ENCODE peak calls at places on chromosome X, in four cellular contexts. K is AG04450, T is cardiac fibroblast, H is A673. S is an unnamed sample.

GRCh38 chrX:41958861-41959260 is 35.5 kb upstream of the CASK start:
- DNase-seq in K (no peak), T (no peak), H (no peak), S (no peak)

GRCh38 chrX:12138366-12139313 is at the start of gene FRMPD4:
- DNase-seq in K (no peak), T (peak; percentile 50), H (no peak), S (no peak)

GRCh38 chrX:10240918-10241317 is 84.1 kb downstream of the CLCN4 start:
- DNase-seq in K (peak; percentile 77), T (peak; percentile 86), H (no peak), S (peak; percentile 50)

GRCh38 chrX:7120578-7121219 is 26.8 kb upstream of the STS start:
- DNase-seq in K (no peak), T (peak; percentile 42), H (no peak), S (peak; percentile 29)

GRCh38 chrX:7073336-7073735 is 74.2 kb upstream of the STS start:
- DNase-seq in K (no peak), T (no peak), H (no peak), S (no peak)

GRCh38 chrX:116204947-116205346 is 34.4 kb downstream of the AGTR2 start:
- DNase-seq in K (no peak), T (peak; percentile 27), H (peak; percentile 46), S (no peak)

GRCh38 chrX:131262738-131263679 is 26.1 kb downstream of the IGSF1 start:
- DNase-seq in K (no peak), T (no peak), H (peak; percentile 20), S (no peak)

GRCh38 chrX:966396-967070 is 245.9 kb downstream of the CRLF2 start:
- DNase-seq in K (no peak), T (no peak), H (no peak), S (no peak)

GRCh38 chrX:14243823-14244222 is 214.1 kb upstream of the GEMIN8 start:
- DNase-seq in K (no peak), T (no peak), H (no peak), S (no peak)

GRCh38 chrX:30786374-30786773 is 102.7 kb downstream of the TAB3 start:
- DNase-seq in K (no peak), T (no peak), H (no peak), S (no peak)

GRCh38 chrX:141415889-141416288 is 168.6 kb downstream of the SPANXA1 start:
- DNase-seq in K (no peak), T (no peak), H (no peak), S (no peak)

GRCh38 chrX:63050225-63050624 is 300.9 kb downstream of the SPIN4 start:
- DNase-seq in K (no peak), T (peak; percentile 0), H (no peak), S (no peak)

GRCh38 chrX:118205421-118205820 is 88.8 kb upstream of the KLHL13 start:
- DNase-seq in K (no peak), T (no peak), H (no peak), S (no peak)
- TF ChIP-seq CTCF in K (no peak), T (no peak), H (no peak), S (no peak)

GRCh38 chrX:40167240-40168182 is 69.8 kb upstream of the BCOR start:
- DNase-seq in K (no peak), T (no peak), H (no peak), S (no peak)
- H3K4me3 ChIP-seq in K (no peak overlapping the region), T (no peak overlapping the region), H (no peak overlapping the region), S (peak overlapping the region; percentile 18)

DNA sequence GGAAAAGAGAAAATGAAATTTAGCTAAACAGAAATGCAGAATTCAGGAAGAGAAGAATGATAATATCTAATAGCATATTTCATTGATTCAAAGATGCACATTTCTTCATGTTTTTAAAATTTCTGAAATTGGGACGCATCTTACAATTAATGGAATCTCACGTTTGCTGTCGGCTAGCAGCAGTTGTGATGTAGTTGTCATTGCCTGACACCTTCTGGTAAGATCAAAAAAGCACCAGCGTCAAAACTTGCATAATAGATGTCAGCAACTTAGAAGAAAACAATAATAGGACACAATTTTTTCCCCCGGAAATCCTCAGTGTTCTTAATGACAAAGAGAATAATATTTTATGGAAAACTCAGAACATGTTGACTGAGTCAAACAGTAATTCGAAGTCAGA is 29.8 kb upstream of the SLC7A3 start:
- DNase-seq in K (no peak), T (peak; percentile 10), H (peak; percentile 35), S (no peak)
- TF ChIP-seq CTCF in K (no peak), T (no peak), H (peak; percentile 49), S (no peak)

GRCh38 chrX:72304877-72305276 is 837 bp downstream of the CITED1 start:
- DNase-seq in K (no peak), T (no peak), H (no peak), S (no peak)
- H3K4me3 ChIP-seq in K (peak overlapping the region; percentile 7), T (no peak overlapping the region), H (peak overlapping the region; percentile 38), S (peak overlapping the region; percentile 38)

DNA sequence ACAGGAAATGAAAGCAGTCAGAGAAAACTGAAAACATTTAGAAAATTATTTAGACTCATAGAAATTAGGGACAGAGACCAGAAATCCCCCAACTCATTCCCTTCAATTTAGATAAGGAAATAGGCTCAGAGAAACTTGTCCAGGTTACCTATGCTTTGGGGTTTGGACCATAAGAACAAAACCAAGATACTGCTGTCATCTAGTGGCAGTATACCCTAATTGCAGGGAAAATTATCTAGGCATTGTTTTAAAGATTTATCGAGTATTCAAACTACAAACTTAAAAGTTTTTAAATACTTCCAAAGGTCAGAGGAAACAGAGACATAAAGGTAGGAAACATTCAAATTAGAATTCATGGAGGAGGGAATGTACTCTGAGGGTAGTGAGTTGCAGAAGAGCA is 67.0 kb upstream of the KLHL13 start:
- DNase-seq in K (no peak), T (no peak), H (no peak), S (no peak)
- TF ChIP-seq CTCF in K (no peak), T (no peak), H (peak; percentile 43), S (no peak)

GRCh38 chrX:70454441-70455365 is 10.1 kb downstream of the DLG3 start:
- DNase-seq in K (no peak), T (peak; percentile 57), H (peak; percentile 87), S (peak; percentile 39)
- H3K4me3 ChIP-seq in K (peak overlapping the region; percentile 68), T (peak overlapping the region; percentile 55), H (peak overlapping the region; percentile 53), S (peak overlapping the region; percentile 57)

GRCh38 chrX:47631676-47632075 is 1.9 kb upstream of the CFP start:
- DNase-seq in K (no peak), T (no peak), H (no peak), S (no peak)

GRCh38 chrX:47629419-47630210 is at the start of gene CFP:
- DNase-seq in K (no peak), T (no peak), H (no peak), S (no peak)

GRCh38 chrX:47632664-47633063 is 2.9 kb upstream of the CFP start:
- DNase-seq in K (no peak), T (no peak), H (no peak), S (no peak)

GRCh38 chrX:47625365-47625764 is 4.4 kb downstream of the CFP start:
- DNase-seq in K (no peak), T (no peak), H (no peak), S (no peak)

DNA sequence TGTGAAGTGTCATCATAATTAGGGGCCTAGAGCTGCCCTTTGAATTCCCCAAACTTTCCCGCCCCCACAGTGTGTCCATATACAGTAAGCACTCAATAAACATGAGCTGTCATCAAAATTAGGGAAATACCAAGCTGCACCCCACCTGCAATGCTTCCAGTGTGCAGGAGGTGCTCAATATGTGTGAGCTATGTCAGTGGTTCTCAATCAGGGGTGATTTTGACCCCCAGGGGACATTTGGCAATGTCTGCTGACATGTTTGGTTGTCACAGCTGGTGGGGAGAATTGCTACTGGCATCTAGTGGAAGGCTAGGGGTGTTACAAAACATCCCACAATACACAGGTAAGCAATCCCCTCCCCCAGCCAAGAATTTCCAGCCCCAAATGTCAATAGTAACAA is 750 bp downstream of the CFP start:
- DNase-seq in K (no peak), T (peak; percentile 16), H (no peak), S (no peak)
- TF ChIP-seq CTCF in K (no peak), T (no peak), H (no peak), S (no peak)

DNA sequence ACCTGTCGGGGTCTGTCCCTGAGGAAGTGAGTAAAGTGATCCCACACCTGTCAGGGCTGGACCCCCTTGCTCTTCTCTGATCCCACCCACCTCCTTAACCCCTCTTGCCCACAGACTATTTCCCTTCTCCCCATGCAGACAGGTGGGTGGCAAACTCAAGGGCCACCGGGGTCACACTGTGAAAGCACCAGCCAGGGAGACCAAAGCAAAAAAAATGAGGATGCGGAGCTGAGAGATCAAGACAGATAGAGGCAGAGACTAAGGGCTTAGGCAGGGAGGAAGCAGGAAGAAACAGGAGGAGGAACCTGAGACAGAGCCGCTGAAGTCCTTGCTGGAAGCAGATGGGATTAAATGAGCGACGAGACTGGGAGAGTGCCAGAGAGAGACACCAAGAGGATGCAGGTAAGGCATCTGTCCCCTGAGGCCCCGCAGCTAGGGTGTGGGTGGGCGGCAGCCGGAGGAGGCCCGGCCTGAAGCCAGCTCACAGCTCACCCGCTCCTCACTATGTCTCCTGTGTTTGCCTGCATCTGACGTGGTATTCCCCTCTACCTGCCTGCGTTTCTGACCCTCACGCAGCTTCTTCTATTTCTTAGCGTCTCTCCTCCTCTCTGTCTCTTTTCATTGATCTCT is 7.2 kb downstream of the TIMM17B start:
- DNase-seq in K (no peak), T (no peak), H (no peak), S (no peak)
- H3K4me3 ChIP-seq in K (peak overlapping the region; percentile 55), T (no peak overlapping the region), H (peak overlapping the region; percentile 55), S (peak overlapping the region; percentile 45)

DNA sequence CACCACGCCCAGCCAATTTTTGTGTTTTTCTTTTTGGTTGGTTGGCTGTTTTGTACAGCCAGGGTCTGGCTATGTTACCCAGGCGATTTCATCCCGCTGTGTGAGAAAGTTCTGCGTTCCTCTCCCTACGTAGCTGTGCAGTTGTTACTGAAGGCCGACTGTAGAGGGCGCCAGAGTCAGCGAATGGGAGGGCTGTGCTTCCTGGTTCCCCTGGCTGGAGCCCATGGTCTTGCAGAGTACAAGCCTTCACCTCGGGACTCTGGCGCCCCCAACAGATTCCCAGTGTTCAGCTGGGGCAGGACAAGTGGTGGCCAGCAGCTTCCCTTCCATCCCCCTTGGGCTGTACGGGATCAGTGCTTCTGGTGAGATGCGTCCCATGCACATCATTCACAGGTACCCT is 5.6 kb upstream of the CT45A1 start:
- DNase-seq in K (no peak), T (no peak), H (peak; percentile 61), S (no peak)
- TF ChIP-seq CTCF in K (peak; percentile 15), T (no peak), H (peak; percentile 69), S (peak; percentile 7)

GRCh38 chrX:37779857-37780256 is at the start of gene CYBB:
- DNase-seq in K (no peak), T (no peak), H (no peak), S (no peak)
- H3K4me3 ChIP-seq in K (no peak within 1 kb of the TSS), T (no peak within 1 kb of the TSS), H (no peak within 1 kb of the TSS), S (no peak within 1 kb of the TSS)

S was measured in astrocyte of the cerebellum.